ENCODE peak calls at places on chromosomes 13 and 19, in six cellular contexts. D is MG63, F is sigmoid colon, E is pancreas, M is breast epithelium, P is brain microvascular endothelial cell. C is an unnamed sample.
A peak's percentile ranks its signal among the peaks of the same experiment; 100 is the strongest.

GRCh38 chr19:18967358-18968146 is 26.5 kb upstream of the HOMER3 start:
- DNase-seq in F (peak; percentile 86), P (no peak), D (peak; percentile 77), M (peak; percentile 88), E (no peak), C (no peak)

GRCh38 chr13:45850020-45850613 is 1.4 kb downstream of the SIAH3 start:
- DNase-seq in F (no peak), M (no peak), E (no peak), P (no peak), D (no peak), C (no peak)

GRCh38 chr19:57803594-57804325 is 11.0 kb downstream of the ZNF552 start:
- DNase-seq in E (no peak), D (peak; percentile 51), P (peak; percentile 77), F (no peak), M (no peak), C (peak; percentile 43)

GRCh38 chr19:29576761-29577661 is 29.1 kb upstream of the POP4 start:
- DNase-seq in D (peak; percentile 11), M (no peak), E (no peak), P (peak; percentile 5), F (no peak), C (no peak)

GRCh38 chr13:57878291-57878690 is 246.7 kb downstream of the PCDH17 start:
- DNase-seq in P (no peak), D (no peak), M (no peak), E (no peak), F (no peak), C (no peak)

GRCh38 chr13:81686877-81687276 is 1346.0 kb upstream of the SPRY2 start:
- DNase-seq in E (no peak), D (peak; percentile 12), F (no peak), M (no peak), P (no peak), C (no peak)

GRCh38 chr13:25085125-25085742 is 10.7 kb upstream of the PABPC3 start:
- DNase-seq in E (no peak), D (no peak), M (no peak), P (peak; percentile 51), F (no peak), C (no peak)

GRCh38 chr13:66657165-66657895 is 572.8 kb downstream of the PCDH9 start:
- DNase-seq in P (peak; percentile 99), F (peak; percentile 66), E (peak; percentile 65), D (peak; percentile 98), M (peak; percentile 80), C (no peak)

GRCh38 chr13:48636550-48636949 is 17.2 kb upstream of the CYSLTR2 start:
- DNase-seq in D (no peak), P (peak; percentile 88), F (no peak), M (no peak), E (no peak), C (no peak)

GRCh38 chr13:35824395-35824794 is 306.8 kb downstream of the DCLK1 start:
- DNase-seq in F (no peak), M (no peak), D (no peak), P (no peak), E (no peak), C (no peak)

GRCh38 chr19:15251749-15252397 is 19.6 kb upstream of the EPHX3 start:
- DNase-seq in F (peak; percentile 97), D (peak; percentile 77), M (peak; percentile 58), E (no peak), P (peak; percentile 92), C (no peak)

GRCh38 chr19:16160445-16160942 is 12.8 kb downstream of the CIB3 start:
- DNase-seq in E (no peak), M (no peak), F (no peak), P (no peak), D (no peak), C (no peak)

GRCh38 chr19:11446652-11447301 is 11.3 kb downstream of the PRKCSH start:
- DNase-seq in D (peak; percentile 57), F (peak; percentile 78), E (peak; percentile 89), M (no peak), P (no peak), C (no peak)

GRCh38 chr13:25170554-25171107 is 1.5 kb downstream of the AMER2 start:
- DNase-seq in M (no peak), E (no peak), D (peak; percentile 9), F (no peak), P (no peak), C (no peak)

GRCh38 chr19:49847731-49848696 is 2.9 kb upstream of the PTOV1 start:
- DNase-seq in M (no peak), D (no peak), F (no peak), P (peak; percentile 81), E (no peak), C (no peak)

GRCh38 chr13:24627864-24628418 is 52.3 kb upstream of the ATP12A start:
- DNase-seq in F (no peak), D (no peak), P (no peak), E (no peak), M (no peak), C (no peak)

GRCh38 chr13:21033224-21033855 is 28.0 kb downstream of the LATS2 start:
- DNase-seq in E (no peak), M (peak; percentile 82), P (no peak), D (peak; percentile 50), F (peak; percentile 89), C (no peak)

GRCh38 chr13:113630804-113631203 is 27.2 kb downstream of the ATP4B start:
- DNase-seq in P (no peak), E (peak; percentile 47), D (no peak), M (no peak), F (peak; percentile 36), C (no peak)

GRCh38 chr13:66665991-66666390 is 564.1 kb downstream of the PCDH9 start:
- DNase-seq in M (peak; percentile 65), E (no peak), F (no peak), D (peak; percentile 75), P (peak; percentile 98), C (peak; percentile 5)

GRCh38 chr19:3375221-3376088 is 9.1 kb downstream of the NFIC start:
- DNase-seq in F (peak; percentile 96), D (peak; percentile 51), P (no peak), M (peak; percentile 69), E (peak; percentile 85), C (no peak)
- H3K4me3 ChIP-seq in F (peak overlapping the region; percentile 30), D (no peak overlapping the region), P (peak overlapping the region; percentile 5), M (peak overlapping the region; percentile 53), E (no peak overlapping the region), C (no peak overlapping the region)

GRCh38 chr19:35613574-35613973 is 1.0 kb downstream of the HAUS5 start:
- DNase-seq in P (no peak), F (no peak), M (no peak), D (no peak), E (no peak), C (no peak)
- H3K4me3 ChIP-seq in P (no peak overlapping the region), F (no peak overlapping the region), M (no peak overlapping the region), D (no peak overlapping the region), E (no peak overlapping the region), C (no peak overlapping the region)

GRCh38 chr19:45887311-45887710 is 1.4 kb upstream of the IRF2BP1 start:
- DNase-seq in E (no peak), F (no peak), D (no peak), P (no peak), M (no peak), C (no peak)
- H3K4me3 ChIP-seq in E (peak overlapping the region; percentile 83), F (peak overlapping the region; percentile 64), D (peak overlapping the region; percentile 74), P (peak overlapping the region; percentile 69), M (peak overlapping the region; percentile 86), C (peak overlapping the region; percentile 83)

DNA sequence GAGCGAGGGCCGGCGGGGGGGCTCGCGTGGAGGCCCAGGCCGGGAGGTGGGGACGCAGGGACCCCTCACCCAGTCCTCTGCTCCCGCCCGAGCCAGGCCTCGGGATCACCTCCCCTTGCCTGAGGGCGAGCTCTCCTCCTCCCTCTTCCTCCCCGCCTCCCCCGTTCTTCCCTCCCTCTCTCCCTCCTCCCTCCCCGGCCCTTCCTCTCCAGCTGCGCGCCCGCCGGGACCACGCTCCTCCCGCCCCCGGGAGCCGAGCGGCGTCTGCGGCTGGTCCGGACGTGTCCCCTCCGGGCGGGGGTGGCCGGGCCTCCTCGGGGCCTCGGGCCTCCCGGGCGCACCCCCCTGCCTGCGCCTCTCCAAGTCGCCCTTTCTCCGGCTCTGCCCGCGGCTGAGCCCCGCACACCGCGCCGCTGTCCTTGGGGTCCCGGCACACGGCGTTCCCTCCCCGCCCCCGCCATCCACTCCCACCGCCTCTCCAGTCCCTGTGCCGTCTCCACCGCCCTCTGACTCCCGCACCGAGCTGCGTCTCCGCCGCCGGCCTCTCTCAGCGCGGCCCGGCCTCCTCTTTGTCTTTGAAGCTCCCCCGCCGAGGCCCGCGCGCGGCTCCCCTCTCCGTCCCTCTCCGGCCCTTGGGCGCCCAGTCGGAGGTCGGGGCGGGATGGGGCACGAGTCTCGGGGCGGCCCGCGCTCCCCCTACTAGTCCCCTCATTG is 5.7 kb downstream of the SOX1 start:
- DNase-seq in F (no peak), E (no peak), P (no peak), M (no peak), D (peak; percentile 64), C (no peak)
- H3K4me3 ChIP-seq in F (peak overlapping the region; percentile 33), E (no peak overlapping the region), P (no peak overlapping the region), M (peak overlapping the region; percentile 47), D (peak overlapping the region; percentile 40), C (peak overlapping the region; percentile 51)

DNA sequence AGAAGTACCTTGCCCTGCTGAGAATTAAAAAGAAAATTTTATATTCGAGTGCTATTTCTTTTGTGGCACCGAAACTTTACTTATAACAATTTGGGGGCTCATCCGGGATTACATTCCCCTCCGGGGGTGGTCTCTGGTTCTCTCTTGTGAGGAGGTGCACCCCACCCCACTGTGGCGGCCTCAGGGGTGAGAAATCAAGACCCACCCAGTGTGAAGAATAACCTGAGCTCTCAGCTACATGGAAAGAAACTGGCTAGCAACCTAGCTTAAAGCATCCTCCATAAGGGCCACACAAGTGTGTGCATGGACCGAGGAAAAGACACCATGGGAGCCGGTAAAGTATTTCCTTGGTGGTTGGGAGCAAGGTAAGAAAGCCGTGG is 50.9 kb upstream of the ANKRD10 start:
- DNase-seq in D (no peak), E (no peak), P (no peak), M (no peak), F (no peak), C (no peak)
- H3K4me3 ChIP-seq in D (no peak overlapping the region), E (no peak overlapping the region), P (no peak overlapping the region), M (no peak overlapping the region), F (no peak overlapping the region), C (no peak overlapping the region)

GRCh38 chr13:98979012-98979411 is 1.1 kb upstream of the DOCK9 start:
- DNase-seq in E (no peak), P (no peak), M (no peak), D (no peak), F (no peak), C (no peak)

GRCh38 chr13:98977568-98978270 is at the start of gene DOCK9:
- DNase-seq in P (peak; percentile 74), D (peak; percentile 51), E (peak; percentile 63), F (peak; percentile 76), M (no peak), C (no peak)

GRCh38 chr13:98976941-98977340 is 923 bp downstream of the DOCK9 start:
- DNase-seq in D (no peak), F (no peak), M (no peak), P (no peak), E (no peak), C (no peak)

GRCh38 chr13:98976338-98976737 is 1.5 kb downstream of the DOCK9 start:
- DNase-seq in D (no peak), M (no peak), P (no peak), E (no peak), F (no peak), C (no peak)

GRCh38 chr13:98978280-98978679 is 416 bp upstream of the DOCK9 start:
- DNase-seq in E (no peak), D (peak; percentile 43), M (no peak), P (peak; percentile 84), F (no peak), C (no peak)
- H3K4me3 ChIP-seq in E (peak overlapping the region; percentile 2), D (peak overlapping the region; percentile 27), M (peak overlapping the region; percentile 67), P (peak overlapping the region; percentile 55), F (peak overlapping the region; percentile 39), C (no peak overlapping the region)